ENCODE peak calls at places on chromosomes 13 and 19, in nine cellular contexts. O is hepatocyte, L is mesendoderm, W is endothelial cell of umbilical vein, C is neural progenitor cell, H is fibroblast of lung, N is GM23338, T is PC-9, Q is GM23248. J is an unnamed sample. For H3K79me2, the result is how much of the 10 kb centered on the place peaks cover.

GRCh38 chr13:61187471-61187870 is 228.2 kb downstream of the PCDH20 start:
- DNase-seq in O (no peak), L (no peak), W (no peak), C (no peak), H (no peak), N (no peak), T (no peak), Q (no peak), J (no peak)

GRCh38 chr13:40180776-40181175 is 485.7 kb downstream of the FOXO1 start:
- DNase-seq in O (no peak), L (no peak), W (no peak), C (no peak), H (no peak), N (no peak), T (no peak), Q (no peak), J (no peak)

GRCh38 chr19:39941151-39941550 is 6.7 kb upstream of the FCGBP start:
- DNase-seq in O (no peak), L (no peak), W (no peak), C (no peak), H (no peak), N (no peak), T (no peak), Q (no peak), J (no peak)

GRCh38 chr13:93861818-93862217 is 617.7 kb downstream of the DCT start:
- DNase-seq in O (peak), L (peak), W (no peak), C (no peak), H (peak), N (no peak), T (no peak), Q (peak), J (no peak)

GRCh38 chr19:32232449-32232848 is 113.0 kb upstream of the ZNF507 start:
- DNase-seq in O (no peak), L (no peak), W (no peak), C (no peak), H (no peak), N (no peak), T (no peak), Q (no peak), J (no peak)

GRCh38 chr19:41844601-41845000 is at the start of gene LYPD4:
- DNase-seq in O (no peak), L (no peak), W (no peak), C (no peak), H (no peak), N (peak), T (no peak), Q (no peak), J (no peak)

GRCh38 chr13:48859168-48860105 is 116.3 kb upstream of the FNDC3A start:
- DNase-seq in O (peak), L (peak), W (no peak), C (no peak), H (no peak), N (peak), T (no peak), Q (no peak), J (no peak)

GRCh38 chr19:47573076-47574026 is at the start of gene ZNF541:
- DNase-seq in O (no peak), L (no peak), W (peak), C (no peak), H (peak), N (peak), T (no peak), Q (peak), J (no peak)

GRCh38 chr19:44626067-44626624 is 12.8 kb downstream of the IGSF23 start:
- DNase-seq in O (peak), L (peak), W (peak), C (no peak), H (peak), N (no peak), T (peak), Q (peak), J (no peak)

GRCh38 chr19:289651-290538 is 1.3 kb downstream of the PLPP2 start:
- DNase-seq in O (peak), L (peak), W (peak), C (no peak), H (no peak), N (peak), T (peak), Q (peak), J (no peak)

DNA sequence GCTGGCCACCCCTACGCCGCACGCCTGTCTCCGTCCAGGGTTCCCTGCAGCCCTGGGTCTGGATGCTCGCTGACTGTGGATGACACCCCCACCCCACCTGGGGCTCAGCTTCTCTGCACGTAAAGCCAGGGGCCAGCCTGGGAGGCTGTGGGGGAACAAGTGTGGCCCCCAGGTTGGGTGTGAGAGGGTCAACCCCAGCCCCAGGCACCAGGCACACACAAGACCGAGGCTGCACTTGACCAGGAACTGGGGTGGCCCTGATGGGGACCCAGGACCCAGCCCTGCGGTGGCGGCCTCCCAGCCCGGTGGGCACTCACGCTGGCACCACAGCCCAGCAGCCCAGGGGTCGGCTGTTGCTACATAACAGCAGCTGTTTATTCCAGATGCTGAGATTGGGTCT is 41.6 kb downstream of the GAS6 start:
- DNase-seq in O (no peak), L (no peak), W (no peak), C (no peak), H (no peak), N (no peak), T (no peak), Q (no peak), J (no peak)
- H3K79me2 ChIP-seq in O (under half), L (under half), W (under half), C (under half), H (under half), N (under half), T (under half), Q (under half), J (under half)

DNA sequence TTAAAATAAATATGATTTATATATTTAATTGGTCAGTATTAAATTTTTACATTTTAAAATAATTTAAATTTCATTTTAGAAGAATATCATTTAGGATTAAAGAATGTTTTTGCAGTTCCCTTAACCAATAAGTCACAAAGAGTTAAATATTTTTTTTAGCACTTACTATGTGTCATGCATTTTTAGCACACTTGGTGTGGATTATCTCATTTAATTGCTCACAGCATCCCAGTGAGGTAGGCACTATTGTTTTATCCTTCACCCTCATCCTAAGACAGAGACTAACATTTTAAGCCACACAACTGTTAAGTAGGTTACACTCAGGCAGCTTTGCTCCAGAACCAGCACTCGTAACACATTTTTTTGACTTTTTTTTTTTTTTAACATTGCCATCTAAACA is 78.2 kb downstream of the URI1 start:
- DNase-seq in O (no peak), L (no peak), W (no peak), C (no peak), H (no peak), N (no peak), T (no peak), Q (no peak), J (no peak)
- H3K27ac ChIP-seq in O (no peak), L (no peak), W (no peak), C (no peak), H (no peak), N (no peak), T (no peak), Q (no peak), J (no peak)

GRCh38 chr13:113621046-113621445 is 36.5 kb downstream of the TFDP1 start:
- DNase-seq in O (no peak), L (no peak), W (no peak), C (no peak), H (no peak), N (no peak), T (no peak), Q (no peak), J (no peak)

GRCh38 chr13:113624235-113624587 is 33.8 kb downstream of the ATP4B start:
- DNase-seq in O (no peak), L (no peak), W (no peak), C (no peak), H (peak), N (no peak), T (no peak), Q (no peak), J (no peak)

GRCh38 chr13:113622791-113623490 is 35.1 kb downstream of the ATP4B start:
- DNase-seq in O (no peak), L (no peak), W (no peak), C (no peak), H (no peak), N (no peak), T (no peak), Q (peak), J (no peak)

GRCh38 chr13:113625965-113626661 is 31.9 kb downstream of the ATP4B start:
- DNase-seq in O (no peak), L (peak), W (peak), C (no peak), H (peak), N (no peak), T (no peak), Q (peak), J (no peak)

DNA sequence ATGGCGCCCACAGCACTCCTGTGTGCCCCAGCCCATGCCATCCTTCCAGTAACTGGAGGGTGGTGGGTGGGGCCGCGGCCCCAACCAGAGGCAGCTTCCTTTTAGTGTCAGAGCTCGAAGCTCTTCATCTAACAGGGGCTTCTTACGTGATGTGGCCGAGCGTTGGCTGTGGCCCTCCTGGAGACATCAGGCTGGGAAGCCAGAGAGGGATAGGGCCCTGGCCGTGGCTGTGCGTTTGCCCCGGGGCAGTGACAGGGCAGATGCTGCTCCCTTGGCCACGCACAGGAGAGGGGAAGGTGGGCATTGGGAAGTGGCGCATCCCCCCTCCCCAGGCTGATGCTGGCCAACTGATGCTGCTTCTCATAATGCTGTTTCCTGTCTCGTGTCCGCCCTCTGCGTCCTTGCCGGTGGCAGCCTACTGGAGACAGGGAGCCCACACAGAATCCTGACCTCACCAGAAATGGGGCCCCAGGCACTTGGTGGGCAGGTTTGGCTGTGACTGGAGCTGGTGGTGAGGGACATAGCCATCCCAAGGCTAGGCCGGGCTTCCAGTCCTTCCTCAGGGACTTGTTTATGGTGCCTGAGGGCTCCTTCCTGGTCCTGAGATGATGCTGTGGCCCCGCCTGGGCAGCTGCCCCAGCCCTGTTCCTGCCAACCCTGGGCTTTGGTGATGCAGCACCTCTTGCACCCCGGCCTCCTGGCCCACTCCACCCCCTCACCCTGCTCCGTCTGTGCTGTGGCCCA is 34.3 kb downstream of the ATP4B start:
- DNase-seq in O (no peak), L (no peak), W (no peak), C (no peak), H (no peak), N (no peak), T (no peak), Q (peak), J (no peak)
- H3K79me2 ChIP-seq in O (under half), L (under half), W (half or more), C (half or more), H (under half), N (under half), T (half or more), Q (half or more), J (under half)

GRCh38 chr19:4114181-4114580 is 9.7 kb downstream of the MAP2K2 start:
- DNase-seq in O (no peak), L (no peak), W (no peak), C (no peak), H (no peak), N (no peak), T (no peak), Q (no peak), J (no peak)

GRCh38 chr19:4112367-4112766 is 11.6 kb downstream of the MAP2K2 start:
- DNase-seq in O (no peak), L (no peak), W (no peak), C (no peak), H (no peak), N (no peak), T (no peak), Q (no peak), J (no peak)

GRCh38 chr19:4115818-4116385 is 8.0 kb downstream of the MAP2K2 start:
- DNase-seq in O (no peak), L (no peak), W (no peak), C (no peak), H (no peak), N (no peak), T (no peak), Q (no peak), J (peak)

GRCh38 chr19:4115050-4115817 is 8.7 kb downstream of the MAP2K2 start:
- DNase-seq in O (no peak), L (no peak), W (no peak), C (no peak), H (no peak), N (no peak), T (no peak), Q (no peak), J (peak)

GRCh38 chr19:4113398-4114088 is 10.4 kb downstream of the MAP2K2 start:
- DNase-seq in O (no peak), L (no peak), W (no peak), C (no peak), H (no peak), N (no peak), T (no peak), Q (no peak), J (no peak)
- H3K27ac ChIP-seq in O (no peak), L (no peak), W (no peak), C (no peak), H (no peak), N (no peak), T (no peak), Q (no peak), J (no peak)

GRCh38 chr13:111215081-111216047 is 100.3 kb downstream of the ARHGEF7 start:
- DNase-seq in O (no peak), L (peak), W (no peak), C (peak), H (no peak), N (peak), T (no peak), Q (no peak), J (no peak)

GRCh38 chr13:111217661-111218060 is 102.6 kb downstream of the ARHGEF7 start:
- DNase-seq in O (no peak), L (no peak), W (no peak), C (no peak), H (no peak), N (no peak), T (no peak), Q (no peak), J (no peak)

GRCh38 chr13:111219306-111219705 is 101.1 kb upstream of the TEX29 start:
- DNase-seq in O (no peak), L (no peak), W (no peak), C (no peak), H (peak), N (no peak), T (no peak), Q (peak), J (no peak)

GRCh38 chr13:111213964-111214726 is 99.0 kb downstream of the ARHGEF7 start:
- DNase-seq in O (no peak), L (no peak), W (no peak), C (no peak), H (no peak), N (peak), T (no peak), Q (no peak), J (peak)

GRCh38 chr13:111216166-111216960 is 101.3 kb downstream of the ARHGEF7 start:
- DNase-seq in O (peak), L (peak), W (no peak), C (peak), H (peak), N (peak), T (peak), Q (peak), J (peak)
- H3K79me2 ChIP-seq in O (half or more), L (under half), W (half or more), C (half or more), H (half or more), N (half or more), T (under half), Q (half or more), J (half or more)

GRCh38 chr13:110298566-110299321 is 8.2 kb downstream of the COL4A1 start:
- DNase-seq in O (no peak), L (peak), W (peak), C (no peak), H (peak), N (peak), T (no peak), Q (no peak), J (no peak)

GRCh38 chr13:110300090-110300815 is 6.7 kb downstream of the COL4A1 start:
- DNase-seq in O (no peak), L (no peak), W (no peak), C (no peak), H (peak), N (no peak), T (no peak), Q (no peak), J (no peak)

GRCh38 chr13:110297011-110297410 is 9.9 kb downstream of the COL4A1 start:
- DNase-seq in O (no peak), L (peak), W (no peak), C (no peak), H (no peak), N (no peak), T (no peak), Q (no peak), J (no peak)

GRCh38 chr13:110297771-110298170 is 9.2 kb downstream of the COL4A1 start:
- DNase-seq in O (no peak), L (no peak), W (no peak), C (no peak), H (peak), N (no peak), T (no peak), Q (no peak), J (no peak)

DNA sequence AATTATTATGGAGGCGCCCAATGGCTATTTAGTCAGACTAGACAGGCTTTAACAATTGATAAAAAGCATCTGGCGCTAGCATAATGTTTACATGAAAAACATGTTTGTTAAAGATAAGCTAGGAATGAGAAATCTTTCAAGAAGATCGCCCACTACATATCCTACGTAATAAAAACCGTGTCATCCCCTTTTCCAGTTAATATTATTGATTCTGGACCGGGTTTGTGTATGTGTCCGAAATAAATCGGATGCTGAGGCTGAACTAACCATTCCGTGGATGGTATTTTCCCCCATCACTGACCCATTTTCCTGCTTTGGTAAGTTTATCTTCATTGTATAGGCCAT is 8.8 kb downstream of the COL4A1 start:
- DNase-seq in O (no peak), L (no peak), W (no peak), C (no peak), H (peak), N (no peak), T (no peak), Q (no peak), J (no peak)
- H3K27ac ChIP-seq in O (no peak), L (peak), W (peak), C (no peak), H (peak), N (no peak), T (no peak), Q (no peak), J (no peak)

GRCh38 chr19:10985502-10985901 is 24.7 kb downstream of the SMARCA4 start:
- DNase-seq in O (no peak), L (no peak), W (no peak), C (no peak), H (no peak), N (no peak), T (no peak), Q (no peak), J (no peak)
- H3K79me2 ChIP-seq in O (half or more), L (under half), W (under half), C (half or more), H (under half), N (under half), T (under half), Q (half or more), J (half or more)

GRCh38 chr19:6288737-6289136 is 9.0 kb upstream of the MLLT1 start:
- DNase-seq in O (no peak), L (no peak), W (no peak), C (no peak), H (no peak), N (no peak), T (no peak), Q (no peak), J (no peak)
- H3K27ac ChIP-seq in O (no peak), L (no peak), W (no peak), C (no peak), H (no peak), N (no peak), T (no peak), Q (no peak), J (no peak)